ENCODE peak calls at places on chromosomes 16 and 17, in four cellular contexts. U, H, C and G are unnamed samples. For H3K4me1 and H3K27me3, the result is how much of the 10 kb centered on the place peaks cover.

GRCh38 chr17:44307387-44308186 is 814 bp upstream of the RUNDC3A start:
- DNase-seq in U (peak), H (no peak), C (peak), G (no peak)

GRCh38 chr17:32275060-32276042 is 9.7 kb downstream of the RHBDL3 start:
- DNase-seq in U (peak), H (no peak), C (peak), G (peak)

GRCh38 chr16:26447570-26447969 is 619.2 kb upstream of the C16orf82 start:
- DNase-seq in U (no peak), H (no peak), C (no peak), G (no peak)

GRCh38 chr17:4988168-4988567 is 693 bp upstream of the CAMTA2 start:
- DNase-seq in U (no peak), H (no peak), C (no peak), G (no peak)

GRCh38 chr17:27677191-27677590 is 46.2 kb downstream of the LGALS9 start:
- DNase-seq in U (no peak), H (no peak), C (no peak), G (no peak)

GRCh38 chr17:78890111-78890897 is 12.7 kb downstream of the CEP295NL start:
- DNase-seq in U (no peak), H (peak), C (no peak), G (no peak)

GRCh38 chr17:50904522-50905459 is 38.6 kb upstream of the TOB1 start:
- DNase-seq in U (no peak), H (peak), C (no peak), G (no peak)

GRCh38 chr17:7897773-7898172 is 9.2 kb downstream of the CHD3 start:
- DNase-seq in U (peak), H (no peak), C (no peak), G (no peak)

GRCh38 chr17:28528329-28529011 is 22.3 kb downstream of the FOXN1 start:
- DNase-seq in U (no peak), H (no peak), C (peak), G (no peak)

GRCh38 chr17:50359005-50359699 is 13.2 kb downstream of the XYLT2 start:
- DNase-seq in U (no peak), H (no peak), C (no peak), G (no peak)

GRCh38 chr17:8289103-8289397 is 580 bp downstream of the RANGRF start:
- DNase-seq in U (peak), H (peak), C (peak), G (peak)

GRCh38 chr17:39813631-39814030 is 50.5 kb downstream of the IKZF3 start:
- DNase-seq in U (no peak), H (no peak), C (no peak), G (no peak)

GRCh38 chr16:11354407-11354732 is 9.1 kb downstream of the RMI2 start:
- DNase-seq in U (no peak), H (no peak), C (no peak), G (no peak)
- H3K4me1 ChIP-seq in U (under half), H (under half), C (under half), G (half or more)

GRCh38 chr16:75289189-75289588 is 37.8 kb upstream of the BCAR1 start:
- DNase-seq in U (no peak), H (no peak), C (no peak), G (no peak)

GRCh38 chr16:75287708-75288107 is 36.3 kb upstream of the BCAR1 start:
- DNase-seq in U (no peak), H (no peak), C (no peak), G (no peak)

GRCh38 chr16:75286996-75287395 is 35.6 kb upstream of the BCAR1 start:
- DNase-seq in U (no peak), H (no peak), C (no peak), G (no peak)

GRCh38 chr16:75288596-75289120 is 37.2 kb upstream of the BCAR1 start:
- DNase-seq in U (no peak), H (no peak), C (no peak), G (no peak)

DNA sequence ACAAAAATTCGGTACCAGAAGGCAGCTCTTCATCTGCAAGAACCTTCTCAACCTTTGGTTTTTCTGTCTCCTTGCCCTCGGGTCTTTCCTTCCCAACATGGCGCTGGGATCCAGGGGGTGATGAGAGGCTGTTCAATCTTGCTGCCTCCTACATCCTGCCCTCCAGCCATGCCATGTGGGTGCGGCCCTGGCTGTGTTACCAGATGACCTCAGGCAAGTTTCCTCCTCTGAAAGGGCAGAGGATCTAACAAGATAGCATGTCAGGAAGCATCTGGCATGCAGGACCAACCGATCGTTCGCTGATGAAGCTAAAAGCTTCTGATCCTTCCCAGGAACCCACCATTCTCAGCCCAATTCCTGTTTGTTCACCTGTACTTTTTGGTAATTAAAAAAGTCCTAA is 36.8 kb upstream of the BCAR1 start:
- DNase-seq in U (no peak), H (no peak), C (no peak), G (no peak)
- H3K27me3 ChIP-seq in U (under half), H (under half), C (under half), G (under half)

GRCh38 chr16:66512589-66513404 is 37.1 kb downstream of the TK2 start:
- DNase-seq in U (no peak), H (peak), C (no peak), G (peak)
- H3K4me1 ChIP-seq in U (under half), H (half or more), C (under half), G (half or more)

GRCh38 chr17:48586355-48586924 is 3.6 kb downstream of the HOXB3 start:
- DNase-seq in U (no peak), H (no peak), C (no peak), G (no peak)
- H3K27me3 ChIP-seq in U (half or more), H (half or more), C (half or more), G (under half)

GRCh38 chr16:48378276-48378675 is 6.9 kb downstream of the SIAH1 start:
- DNase-seq in U (no peak), H (no peak), C (no peak), G (no peak)
- H3K4me1 ChIP-seq in U (under half), H (half or more), C (half or more), G (under half)

DNA sequence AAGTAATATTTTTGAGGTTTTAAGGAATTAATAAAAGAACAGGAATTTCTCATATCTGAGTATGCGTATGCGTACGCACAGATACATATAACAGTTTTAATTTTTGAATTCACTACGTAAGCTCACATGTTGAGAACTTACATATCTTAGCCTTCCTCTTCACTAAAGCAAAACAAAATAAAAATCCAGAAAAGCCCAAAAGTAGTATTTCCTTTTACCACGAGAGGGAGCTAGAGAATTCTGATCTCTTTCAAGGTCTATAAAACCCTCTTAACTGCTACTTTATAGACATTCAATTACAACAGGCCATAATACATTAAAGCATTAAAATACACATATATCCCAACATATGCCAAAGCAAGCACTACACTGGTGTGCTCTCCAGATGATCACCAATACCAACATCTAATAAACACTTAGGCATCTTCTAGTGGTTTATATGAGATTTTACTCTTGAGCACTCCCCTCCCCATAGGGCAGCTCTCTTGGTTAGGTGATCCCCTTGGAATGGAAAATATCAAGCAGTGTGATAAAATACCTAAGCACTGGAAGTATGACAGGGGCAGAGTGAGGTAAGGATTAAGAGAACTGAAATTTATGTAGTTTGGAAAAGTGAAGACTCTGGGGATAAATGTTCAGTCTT is 94.0 kb downstream of the SKAP1 start:
- DNase-seq in U (no peak), H (no peak), C (peak), G (peak)
- H3K27me3 ChIP-seq in U (under half), H (half or more), C (under half), G (half or more)

GRCh38 chr16:56330476-56330875 is 94.9 kb downstream of the AMFR start:
- DNase-seq in U (no peak), H (no peak), C (no peak), G (no peak)
- H3K4me1 ChIP-seq in U (under half), H (under half), C (under half), G (under half)

GRCh38 chr17:35376245-35376644 is 2.8 kb upstream of the SLFN11 start:
- DNase-seq in U (no peak), H (no peak), C (no peak), G (no peak)
- H3K27me3 ChIP-seq in U (under half), H (under half), C (half or more), G (under half)